ENCODE peak calls at places on chromosomes 3 and 15, in five cellular contexts. One of them, this sample, is unnamed.

GRCh38 chr15:94327356-94327936 is 96.1 kb downstream of the MCTP2 start:
- DNase-seq in fibroblast of villous mesenchyme: peak; percentile 60
- DNase-seq in AG10803: peak; percentile 45
- DNase-seq in brain microvascular endothelial cell: peak; percentile 40
- DNase-seq in esophagus squamous epithelium: no peak
- DNase-seq in this sample: peak; percentile 56

GRCh38 chr3:158672293-158673176 is at the start of gene LXN:
- DNase-seq in fibroblast of villous mesenchyme: peak; percentile 90
- DNase-seq in AG10803: peak; percentile 47
- DNase-seq in esophagus squamous epithelium: peak; percentile 18
- DNase-seq in brain microvascular endothelial cell: peak; percentile 93
- DNase-seq in this sample: peak; percentile 82

GRCh38 chr15:75570119-75570518 is 9.0 kb downstream of the PTPN9 start:
- DNase-seq in esophagus squamous epithelium: no peak
- DNase-seq in fibroblast of villous mesenchyme: peak; percentile 59
- DNase-seq in brain microvascular endothelial cell: no peak
- DNase-seq in AG10803: peak; percentile 40
- DNase-seq in this sample: peak; percentile 15

GRCh38 chr15:57509121-57509520 is 82.6 kb upstream of the MYZAP start:
- DNase-seq in brain microvascular endothelial cell: no peak
- DNase-seq in AG10803: peak; percentile 35
- DNase-seq in fibroblast of villous mesenchyme: peak; percentile 32
- DNase-seq in esophagus squamous epithelium: no peak
- DNase-seq in this sample: no peak

GRCh38 chr3:179324270-179324754 is 1.5 kb downstream of the ZNF639 start:
- DNase-seq in brain microvascular endothelial cell: peak; percentile 40
- DNase-seq in esophagus squamous epithelium: no peak
- DNase-seq in AG10803: peak; percentile 37
- DNase-seq in fibroblast of villous mesenchyme: peak; percentile 39
- DNase-seq in this sample: peak; percentile 32

GRCh38 chr3:145017959-145018358 is 1046.3 kb downstream of the DIPK2A start:
- DNase-seq in AG10803: no peak
- DNase-seq in esophagus squamous epithelium: no peak
- DNase-seq in brain microvascular endothelial cell: peak; percentile 43
- DNase-seq in fibroblast of villous mesenchyme: peak; percentile 37
- DNase-seq in this sample: peak; percentile 21

GRCh38 chr15:85858586-85859375 is 64.1 kb upstream of the KLHL25 start:
- DNase-seq in AG10803: peak; percentile 55
- DNase-seq in esophagus squamous epithelium: no peak
- DNase-seq in fibroblast of villous mesenchyme: peak; percentile 49
- DNase-seq in brain microvascular endothelial cell: peak; percentile 24
- DNase-seq in this sample: peak; percentile 72

GRCh38 chr3:17686613-17687012 is 55.8 kb downstream of the TBC1D5 start:
- DNase-seq in esophagus squamous epithelium: no peak
- DNase-seq in brain microvascular endothelial cell: no peak
- DNase-seq in fibroblast of villous mesenchyme: no peak
- DNase-seq in AG10803: peak; percentile 24
- DNase-seq in this sample: peak; percentile 22

GRCh38 chr3:24199775-24200247 is 254.7 kb downstream of the NR1D2 start:
- DNase-seq in AG10803: peak; percentile 85
- DNase-seq in fibroblast of villous mesenchyme: peak; percentile 90
- DNase-seq in brain microvascular endothelial cell: no peak
- DNase-seq in esophagus squamous epithelium: no peak
- DNase-seq in this sample: no peak

GRCh38 chr15:65400760-65401606 is 21.8 kb downstream of the IGDCC4 start:
- DNase-seq in esophagus squamous epithelium: no peak
- DNase-seq in brain microvascular endothelial cell: peak; percentile 70
- DNase-seq in fibroblast of villous mesenchyme: peak; percentile 78
- DNase-seq in AG10803: peak; percentile 55
- DNase-seq in this sample: peak; percentile 71

GRCh38 chr15:42373274-42373673 is 14.0 kb downstream of the CAPN3 start:
- DNase-seq in brain microvascular endothelial cell: no peak
- DNase-seq in AG10803: no peak
- DNase-seq in esophagus squamous epithelium: no peak
- DNase-seq in fibroblast of villous mesenchyme: no peak
- DNase-seq in this sample: peak; percentile 14

GRCh38 chr3:184789314-184789998 is 22.5 kb upstream of the VPS8 start:
- DNase-seq in AG10803: no peak
- DNase-seq in esophagus squamous epithelium: no peak
- DNase-seq in brain microvascular endothelial cell: no peak
- DNase-seq in fibroblast of villous mesenchyme: no peak
- DNase-seq in this sample: no peak

GRCh38 chr3:34175636-34176186 is 377.3 kb downstream of the PDCD6IP start:
- DNase-seq in AG10803: no peak
- DNase-seq in fibroblast of villous mesenchyme: no peak
- DNase-seq in esophagus squamous epithelium: no peak
- DNase-seq in brain microvascular endothelial cell: no peak
- DNase-seq in this sample: no peak

GRCh38 chr3:141469712-141470111 is 17.1 kb upstream of the RASA2 start:
- DNase-seq in fibroblast of villous mesenchyme: no peak
- DNase-seq in esophagus squamous epithelium: no peak
- DNase-seq in AG10803: no peak
- DNase-seq in brain microvascular endothelial cell: no peak
- DNase-seq in this sample: no peak

GRCh38 chr15:50257206-50257735 is 8.3 kb downstream of the HDC start:
- DNase-seq in AG10803: no peak
- DNase-seq in fibroblast of villous mesenchyme: no peak
- DNase-seq in esophagus squamous epithelium: no peak
- DNase-seq in brain microvascular endothelial cell: no peak
- DNase-seq in this sample: no peak

GRCh38 chr15:98778960-98779359 is 130.6 kb downstream of the IGF1R start:
- DNase-seq in esophagus squamous epithelium: no peak
- DNase-seq in brain microvascular endothelial cell: no peak
- DNase-seq in AG10803: no peak
- DNase-seq in fibroblast of villous mesenchyme: no peak
- DNase-seq in this sample: no peak

GRCh38 chr15:25450163-25450562 is 11.3 kb upstream of the UBE3A start:
- DNase-seq in AG10803: no peak
- DNase-seq in esophagus squamous epithelium: no peak
- DNase-seq in brain microvascular endothelial cell: no peak
- DNase-seq in fibroblast of villous mesenchyme: no peak
- DNase-seq in this sample: no peak

GRCh38 chr15:78105541-78106241 is 13.3 kb downstream of the SH2D7 start:
- DNase-seq in AG10803: peak; percentile 22
- DNase-seq in esophagus squamous epithelium: no peak
- DNase-seq in fibroblast of villous mesenchyme: peak; percentile 39
- DNase-seq in brain microvascular endothelial cell: peak; percentile 8
- DNase-seq in this sample: no peak

DNA sequence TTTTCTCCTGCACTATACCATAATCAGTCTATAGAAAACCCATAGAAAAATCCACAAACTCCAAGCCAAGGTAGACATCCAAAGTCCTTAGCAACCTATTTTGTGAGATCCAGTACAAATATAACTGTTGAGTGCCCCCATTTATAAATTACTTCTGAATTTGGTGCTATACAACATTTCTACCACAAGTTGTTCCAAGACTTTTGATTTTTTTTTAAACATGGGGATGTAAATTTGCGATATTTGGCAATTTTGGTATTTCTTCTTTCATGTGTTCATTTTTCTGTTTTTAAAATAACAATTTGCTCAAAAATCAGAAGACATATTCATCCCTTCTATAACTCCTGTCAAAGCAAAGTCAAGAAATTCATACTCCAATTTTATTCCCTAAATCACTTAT is 763.8 kb downstream of the ROBO1 start:
- DNase-seq in esophagus squamous epithelium: no peak
- DNase-seq in brain microvascular endothelial cell: no peak
- DNase-seq in fibroblast of villous mesenchyme: no peak
- DNase-seq in AG10803: no peak
- DNase-seq in this sample: no peak
- TF ChIP-seq CTCF in esophagus squamous epithelium: no peak
- TF ChIP-seq CTCF in brain microvascular endothelial cell: no peak
- TF ChIP-seq CTCF in fibroblast of villous mesenchyme: no peak
- TF ChIP-seq CTCF in AG10803: no peak
- TF ChIP-seq CTCF in this sample: no peak

GRCh38 chr3:143652118-143652517 is 196.2 kb downstream of the SLC9A9 start:
- DNase-seq in esophagus squamous epithelium: no peak
- DNase-seq in brain microvascular endothelial cell: no peak
- DNase-seq in fibroblast of villous mesenchyme: no peak
- DNase-seq in AG10803: no peak
- DNase-seq in this sample: no peak

GRCh38 chr3:143650827-143651226 is 197.4 kb downstream of the SLC9A9 start:
- DNase-seq in AG10803: no peak
- DNase-seq in esophagus squamous epithelium: no peak
- DNase-seq in fibroblast of villous mesenchyme: no peak
- DNase-seq in brain microvascular endothelial cell: no peak
- DNase-seq in this sample: no peak

GRCh38 chr3:143650120-143650519 is 198.1 kb downstream of the SLC9A9 start:
- DNase-seq in brain microvascular endothelial cell: no peak
- DNase-seq in fibroblast of villous mesenchyme: no peak
- DNase-seq in AG10803: no peak
- DNase-seq in esophagus squamous epithelium: no peak
- DNase-seq in this sample: no peak

GRCh38 chr3:143648218-143648617 is 200.1 kb downstream of the SLC9A9 start:
- DNase-seq in brain microvascular endothelial cell: no peak
- DNase-seq in AG10803: no peak
- DNase-seq in fibroblast of villous mesenchyme: peak; percentile 25
- DNase-seq in esophagus squamous epithelium: no peak
- DNase-seq in this sample: no peak

DNA sequence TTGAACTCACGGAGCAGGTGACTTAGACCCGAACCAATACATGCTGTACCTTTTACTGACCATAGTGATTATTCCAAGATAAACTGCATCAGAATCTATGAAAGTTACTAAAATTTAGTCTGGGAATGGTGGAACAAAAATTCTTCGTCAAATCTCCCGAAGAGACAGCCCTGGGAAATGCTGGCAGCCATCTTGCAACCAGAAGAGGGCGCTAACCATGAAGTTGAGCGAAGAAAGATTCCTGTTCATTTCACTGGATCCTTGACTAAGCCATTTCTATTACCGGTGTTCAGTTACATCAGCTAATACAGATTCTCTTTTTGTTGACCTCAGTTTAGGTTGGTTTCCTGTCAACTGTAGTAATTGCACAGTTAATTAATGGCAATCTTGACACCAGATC is 199.6 kb downstream of the SLC9A9 start:
- DNase-seq in brain microvascular endothelial cell: no peak
- DNase-seq in AG10803: no peak
- DNase-seq in fibroblast of villous mesenchyme: no peak
- DNase-seq in esophagus squamous epithelium: no peak
- DNase-seq in this sample: peak; percentile 33
- TF ChIP-seq CTCF in brain microvascular endothelial cell: peak; percentile 45
- TF ChIP-seq CTCF in AG10803: peak; percentile 25
- TF ChIP-seq CTCF in fibroblast of villous mesenchyme: peak; percentile 36
- TF ChIP-seq CTCF in esophagus squamous epithelium: no peak
- TF ChIP-seq CTCF in this sample: peak; percentile 33

DNA sequence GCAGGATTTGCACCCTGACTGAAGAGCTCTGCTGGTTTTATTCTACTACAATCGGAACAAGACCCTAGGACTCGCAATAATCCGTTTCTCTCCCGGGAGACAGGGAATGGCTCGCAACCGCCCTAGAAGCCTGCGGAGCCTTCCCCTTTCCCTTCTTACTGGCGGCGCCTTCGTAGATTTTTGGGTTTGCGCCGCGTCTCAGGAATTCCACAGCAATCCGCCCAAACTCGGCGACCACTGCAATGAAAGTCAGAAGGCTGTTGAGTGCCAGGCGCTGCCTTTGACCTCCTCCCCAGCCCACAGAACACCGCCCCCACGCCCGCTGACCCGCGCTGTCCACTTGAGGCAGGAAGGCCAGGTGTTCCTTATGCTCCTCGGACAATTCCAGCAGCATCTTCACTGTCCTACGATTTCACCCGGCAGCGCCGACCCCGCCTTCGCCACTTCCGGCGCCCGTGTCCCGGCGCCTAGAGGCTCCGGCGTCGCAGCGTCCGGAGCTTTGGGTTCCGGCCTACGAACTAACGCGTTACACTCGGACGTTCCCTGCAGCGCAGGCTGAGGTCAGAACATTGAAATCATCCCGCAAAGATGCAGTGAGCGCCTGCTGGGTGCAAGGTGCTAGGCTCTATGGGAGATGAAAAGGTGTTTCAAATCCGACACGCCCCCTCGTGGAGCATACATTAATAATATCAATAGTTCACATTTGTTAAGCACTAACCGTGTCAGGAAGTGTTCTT is at the start of gene COMMD2:
- DNase-seq in brain microvascular endothelial cell: peak; percentile 75
- DNase-seq in AG10803: peak; percentile 83
- DNase-seq in fibroblast of villous mesenchyme: peak; percentile 84
- DNase-seq in esophagus squamous epithelium: peak; percentile 28
- DNase-seq in this sample: peak; percentile 88
- TF ChIP-seq CTCF in brain microvascular endothelial cell: peak; percentile 37
- TF ChIP-seq CTCF in AG10803: peak; percentile 30
- TF ChIP-seq CTCF in fibroblast of villous mesenchyme: peak; percentile 21
- TF ChIP-seq CTCF in esophagus squamous epithelium: peak; percentile 11
- TF ChIP-seq CTCF in this sample: peak; percentile 8

DNA sequence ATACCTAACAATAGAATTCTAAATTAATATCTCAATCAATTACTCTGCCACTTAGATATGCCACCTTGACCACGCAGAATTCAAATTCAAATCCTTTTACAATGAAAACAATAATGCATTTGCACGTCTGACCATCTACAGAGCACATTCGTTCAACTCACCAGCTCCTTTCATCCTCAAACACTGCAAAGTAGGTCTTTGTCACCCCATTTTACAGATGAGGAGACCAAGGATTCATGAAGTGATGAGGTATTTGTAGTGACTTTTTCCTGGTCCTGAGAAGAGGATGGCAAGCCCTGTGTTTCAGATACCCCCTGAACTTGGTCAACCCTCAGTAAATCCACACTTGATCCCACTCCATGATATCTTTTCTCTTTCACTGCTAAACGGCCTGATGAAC is 42.2 kb downstream of the HES1 start:
- DNase-seq in AG10803: no peak
- DNase-seq in brain microvascular endothelial cell: no peak
- DNase-seq in esophagus squamous epithelium: no peak
- DNase-seq in fibroblast of villous mesenchyme: no peak
- DNase-seq in this sample: no peak
- TF ChIP-seq CTCF in AG10803: no peak
- TF ChIP-seq CTCF in brain microvascular endothelial cell: no peak
- TF ChIP-seq CTCF in esophagus squamous epithelium: no peak
- TF ChIP-seq CTCF in fibroblast of villous mesenchyme: no peak
- TF ChIP-seq CTCF in this sample: no peak

GRCh38 chr15:31727612-31728011 is 302.7 kb upstream of the CHRNA7 start:
- DNase-seq in esophagus squamous epithelium: no peak
- DNase-seq in AG10803: no peak
- DNase-seq in fibroblast of villous mesenchyme: no peak
- DNase-seq in brain microvascular endothelial cell: no peak
- DNase-seq in this sample: no peak
- TF ChIP-seq CTCF in esophagus squamous epithelium: no peak
- TF ChIP-seq CTCF in AG10803: no peak
- TF ChIP-seq CTCF in fibroblast of villous mesenchyme: no peak
- TF ChIP-seq CTCF in brain microvascular endothelial cell: no peak
- TF ChIP-seq CTCF in this sample: no peak

GRCh38 chr15:58773024-58773423 is 1.9 kb downstream of the MINDY2 start:
- DNase-seq in esophagus squamous epithelium: no peak
- DNase-seq in brain microvascular endothelial cell: no peak
- DNase-seq in AG10803: no peak
- DNase-seq in fibroblast of villous mesenchyme: no peak
- DNase-seq in this sample: no peak

GRCh38 chr15:58771621-58772235 is 626 bp downstream of the MINDY2 start:
- DNase-seq in AG10803: no peak
- DNase-seq in esophagus squamous epithelium: no peak
- DNase-seq in brain microvascular endothelial cell: no peak
- DNase-seq in fibroblast of villous mesenchyme: no peak
- DNase-seq in this sample: no peak

GRCh38 chr15:58775402-58775801 is 4.3 kb downstream of the MINDY2 start:
- DNase-seq in fibroblast of villous mesenchyme: no peak
- DNase-seq in AG10803: no peak
- DNase-seq in brain microvascular endothelial cell: no peak
- DNase-seq in esophagus squamous epithelium: no peak
- DNase-seq in this sample: no peak

GRCh38 chr15:58770519-58770856 is 614 bp upstream of the MINDY2 start:
- DNase-seq in AG10803: peak; percentile 89
- DNase-seq in fibroblast of villous mesenchyme: peak; percentile 85
- DNase-seq in esophagus squamous epithelium: no peak
- DNase-seq in brain microvascular endothelial cell: peak; percentile 85
- DNase-seq in this sample: peak; percentile 89

GRCh38 chr15:58770857-58771620 is at the start of gene MINDY2:
- DNase-seq in AG10803: peak; percentile 99
- DNase-seq in fibroblast of villous mesenchyme: peak; percentile 99
- DNase-seq in esophagus squamous epithelium: peak; percentile 88
- DNase-seq in brain microvascular endothelial cell: peak; percentile 98
- DNase-seq in this sample: peak; percentile 99
- TF ChIP-seq CTCF in AG10803: peak; percentile 8
- TF ChIP-seq CTCF in fibroblast of villous mesenchyme: peak; percentile 29
- TF ChIP-seq CTCF in esophagus squamous epithelium: no peak
- TF ChIP-seq CTCF in brain microvascular endothelial cell: peak; percentile 50
- TF ChIP-seq CTCF in this sample: peak; percentile 5

This sample was measured in cardiac fibroblast.